ENCODE peak calls at places on chromosomes 7 and 10, in ten cellular contexts. E is heart left ventricle, L is left lung, Z is uterus, H is cardiac muscle cell, B is psoas muscle, W is Peyer's patch, T is brain microvascular endothelial cell, F is fibroblast of lung, D is mucosa of descending colon. Q is an unnamed sample.
A peak's percentile ranks its signal among the peaks of the same experiment; 100 is the strongest.

GRCh38 chr10:132361581-132362101 is 29.6 kb downstream of the LRRC27 start:
- DNase-seq in E (no peak), D (no peak), B (no peak), Z (no peak), L (no peak), H (no peak), F (no peak), T (no peak), W (peak; percentile 33), Q (no peak)

GRCh38 chr10:72525277-72525676 is 100.6 kb downstream of the MICU1 start:
- DNase-seq in D (no peak), W (no peak), L (no peak), Z (no peak), E (no peak), T (peak; percentile 20), F (no peak), B (no peak), H (peak; percentile 19), Q (peak; percentile 21)

GRCh38 chr10:115947104-115947503 is 325.9 kb downstream of the GFRA1 start:
- DNase-seq in H (peak; percentile 47), D (no peak), Z (no peak), W (no peak), F (no peak), T (no peak), B (no peak), E (no peak), L (no peak), Q (no peak)

GRCh38 chr7:11831727-11832495 is at the start of gene THSD7A:
- DNase-seq in F (peak; percentile 62), Z (peak; percentile 20), E (peak; percentile 31), H (peak; percentile 72), L (peak; percentile 34), B (peak; percentile 18), D (peak; percentile 32), T (peak; percentile 22), W (peak; percentile 47), Q (peak; percentile 5)

GRCh38 chr7:7820939-7821338 is 102.5 kb upstream of the RPA3 start:
- DNase-seq in B (no peak), H (no peak), E (no peak), F (no peak), D (no peak), W (no peak), L (no peak), Z (no peak), T (no peak), Q (no peak)

GRCh38 chr7:81743201-81743600 is 26.6 kb downstream of the HGF start:
- DNase-seq in F (no peak), L (no peak), D (no peak), Z (no peak), H (no peak), T (no peak), B (no peak), W (no peak), E (no peak), Q (no peak)

GRCh38 chr10:116733566-116733965 is 8.8 kb downstream of the HSPA12A start:
- DNase-seq in B (no peak), D (no peak), L (no peak), E (no peak), H (no peak), F (peak; percentile 64), T (no peak), W (no peak), Z (no peak), Q (no peak)

GRCh38 chr7:38584443-38585210 is 46.5 kb downstream of the AMPH start:
- DNase-seq in W (no peak), B (no peak), H (peak; percentile 61), L (no peak), F (peak; percentile 31), E (peak; percentile 23), Z (no peak), D (no peak), T (peak; percentile 67), Q (peak; percentile 5)

GRCh38 chr7:7271094-7271874 is 88.9 kb downstream of the C1GALT1 start:
- DNase-seq in B (no peak), L (no peak), Z (no peak), E (no peak), T (peak; percentile 35), D (no peak), H (no peak), F (no peak), W (no peak), Q (no peak)

GRCh38 chr10:78059916-78060315 is 26.3 kb downstream of the RPS24 start:
- DNase-seq in W (no peak), D (no peak), L (no peak), Z (no peak), B (no peak), H (no peak), E (no peak), F (no peak), T (no peak), Q (no peak)

GRCh38 chr7:134831862-134832261 is 52.4 kb downstream of the CALD1 start:
- DNase-seq in B (peak; percentile 62), T (peak; percentile 63), D (peak; percentile 29), Z (no peak), W (no peak), L (no peak), E (peak; percentile 27), F (peak; percentile 60), H (peak; percentile 53), Q (no peak)

GRCh38 chr7:22109761-22110160 is 164.1 kb upstream of the CDCA7L start:
- DNase-seq in T (peak; percentile 9), H (peak; percentile 57), L (no peak), E (no peak), B (no peak), D (peak; percentile 63), F (peak; percentile 44), W (peak; percentile 62), Z (no peak), Q (peak; percentile 16)

GRCh38 chr10:13862541-13863233 is 275.9 kb downstream of the PRPF18 start:
- DNase-seq in Z (no peak), E (no peak), W (no peak), B (no peak), T (no peak), L (no peak), D (no peak), H (no peak), F (no peak), Q (peak; percentile 32)

GRCh38 chr10:73991203-73991602 is 6.7 kb upstream of the VCL start:
- DNase-seq in E (no peak), B (no peak), L (no peak), Z (no peak), H (no peak), F (no peak), W (no peak), D (no peak), T (no peak), Q (no peak)

GRCh38 chr10:4763960-4764428 is 62.0 kb upstream of the AKR1E2 start:
- DNase-seq in Z (no peak), H (peak; percentile 60), B (no peak), E (no peak), W (no peak), D (no peak), L (no peak), T (no peak), F (peak; percentile 84), Q (peak; percentile 80)

GRCh38 chr10:35219292-35219691 is 92.6 kb downstream of the CREM start:
- DNase-seq in W (no peak), B (no peak), T (no peak), F (no peak), L (no peak), H (no peak), D (no peak), E (no peak), Z (no peak), Q (no peak)

GRCh38 chr7:144842377-144842851 is 6.6 kb upstream of the TPK1 start:
- DNase-seq in W (peak; percentile 84), D (peak; percentile 80), B (no peak), E (peak; percentile 21), L (peak; percentile 66), Z (peak; percentile 43), H (peak; percentile 72), T (no peak), F (peak; percentile 5), Q (peak; percentile 83)
- H3K4me3 ChIP-seq in W (no peak overlapping the region), D (no peak overlapping the region), B (no peak overlapping the region), E (no peak overlapping the region), L (no peak overlapping the region), Z (no peak overlapping the region), H (no peak overlapping the region), T (no peak overlapping the region), F (no peak overlapping the region), Q (no peak overlapping the region)

GRCh38 chr7:76356823-76357222 is 2.0 kb downstream of the YWHAG start:
- DNase-seq in E (no peak), T (no peak), H (peak; percentile 43), Z (no peak), L (no peak), B (no peak), D (no peak), W (peak; percentile 73), F (no peak), Q (peak; percentile 81)
- TF ChIP-seq CTCF in E (no peak), T (peak; percentile 19), H (no peak), Z (no peak), L (no peak), B (no peak), D (no peak), W (peak; percentile 41), F (no peak), Q (no peak)

DNA sequence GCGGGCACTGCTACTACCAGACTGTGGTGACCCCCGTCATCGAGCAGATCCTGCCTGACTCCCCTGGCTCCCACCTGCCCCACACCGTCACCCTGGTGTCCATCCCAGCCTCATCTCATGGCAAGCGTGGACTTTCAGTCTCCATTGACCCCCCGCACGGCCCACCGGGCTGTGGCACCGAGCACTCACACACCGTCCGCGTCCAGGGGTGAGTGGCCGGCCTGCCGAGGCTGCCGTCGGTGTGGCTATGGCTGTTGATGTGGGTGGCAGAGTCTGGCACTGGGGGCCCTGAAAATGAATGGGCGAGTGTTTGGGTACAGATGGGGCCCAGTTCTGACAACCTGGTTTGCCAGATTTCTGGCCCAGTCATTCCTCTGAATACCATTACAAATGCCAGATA is 15.4 kb downstream of the LIMK1 start:
- DNase-seq in W (no peak), Z (no peak), E (no peak), T (no peak), H (no peak), F (no peak), L (no peak), B (no peak), D (no peak), Q (no peak)
- H3K36me3 ChIP-seq in W (no peaks in the 10 kb centered on the region), Z (no peaks in the 10 kb centered on the region), E (peaks cover 73% of the 10 kb centered on the region), T (peaks cover 50% of the 10 kb centered on the region), H (peaks cover 12% of the 10 kb centered on the region), F (peaks cover 8% of the 10 kb centered on the region), L (no peaks in the 10 kb centered on the region), B (peaks cover 3% of the 10 kb centered on the region), D (no peaks in the 10 kb centered on the region), Q (peaks cover 18% of the 10 kb centered on the region)

DNA sequence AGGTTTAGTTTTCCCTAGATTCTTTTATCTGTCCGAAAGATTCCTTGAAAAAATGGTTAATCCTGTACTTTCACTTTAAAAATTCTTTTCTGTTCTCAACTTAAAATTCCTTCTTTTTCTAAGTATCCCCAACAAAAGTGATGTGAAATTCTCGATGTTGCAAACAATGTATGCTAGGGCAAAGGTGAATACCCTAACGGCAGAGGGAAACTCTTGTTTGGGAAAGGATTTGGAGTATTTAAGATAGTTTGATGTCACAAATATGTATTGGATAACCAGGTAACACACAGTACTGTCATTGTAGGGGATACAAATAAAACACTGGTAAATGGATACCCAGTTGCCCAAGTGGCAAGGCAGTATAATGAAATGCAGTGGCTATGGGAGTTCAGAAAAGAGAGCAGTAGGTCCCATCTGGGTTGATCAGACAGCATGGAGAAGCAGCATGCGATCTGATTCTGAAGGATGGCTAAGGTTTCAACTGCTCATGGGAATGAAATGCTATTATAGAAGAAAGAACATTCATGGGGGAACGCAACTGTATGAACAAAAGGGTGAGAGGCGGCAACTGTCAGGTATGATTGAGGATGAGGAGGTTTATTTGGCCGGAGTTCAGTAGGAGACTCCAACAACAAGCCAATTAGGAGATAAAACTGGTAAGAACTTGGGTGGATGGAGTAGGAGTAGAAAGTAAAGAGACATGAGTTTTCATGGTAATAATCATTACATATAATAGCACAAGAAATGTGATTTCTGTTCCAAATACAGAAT is 3.2 kb upstream of the EPC1 start:
- DNase-seq in W (no peak), L (no peak), T (no peak), Z (no peak), H (no peak), B (no peak), E (no peak), D (no peak), F (no peak), Q (no peak)
- H3K4me3 ChIP-seq in W (no peak overlapping the region), L (no peak overlapping the region), T (no peak overlapping the region), Z (no peak overlapping the region), H (no peak overlapping the region), B (no peak overlapping the region), E (no peak overlapping the region), D (no peak overlapping the region), F (no peak overlapping the region), Q (no peak overlapping the region)